ENCODE peak calls at places on chromosomes 16 and 17, in six cellular contexts. One of them, this sample, is unnamed.
A peak's percentile ranks its signal among the peaks of the same experiment; 100 is the strongest.

GRCh38 chr17:3594056-3594810 is 15.0 kb downstream of the TRPV1 start:
- DNase-seq in GM12878: no peak
- DNase-seq in H1: no peak
- DNase-seq in K562: no peak
- DNase-seq in HCT116: no peak
- DNase-seq in SK-N-SH: peak; percentile 67
- DNase-seq in this sample: no peak

GRCh38 chr17:67107811-67108210 is 63.5 kb downstream of the CACNG1 start:
- DNase-seq in GM12878: no peak
- DNase-seq in H1: no peak
- DNase-seq in K562: no peak
- DNase-seq in HCT116: no peak
- DNase-seq in SK-N-SH: no peak
- DNase-seq in this sample: no peak

GRCh38 chr16:65910291-65910690 is 456.2 kb upstream of the CDH5 start:
- DNase-seq in GM12878: no peak
- DNase-seq in H1: no peak
- DNase-seq in K562: no peak
- DNase-seq in HCT116: no peak
- DNase-seq in SK-N-SH: no peak
- DNase-seq in this sample: no peak

GRCh38 chr16:88649195-88649923 is 1.5 kb downstream of the CYBA start:
- DNase-seq in GM12878: no peak
- DNase-seq in H1: no peak
- DNase-seq in K562: no peak
- DNase-seq in HCT116: no peak
- DNase-seq in SK-N-SH: no peak
- DNase-seq in this sample: no peak

GRCh38 chr16:58026705-58027340 is 1.3 kb downstream of the MMP15 start:
- DNase-seq in GM12878: no peak
- DNase-seq in H1: peak; percentile 64
- DNase-seq in K562: peak; percentile 46
- DNase-seq in HCT116: no peak
- DNase-seq in SK-N-SH: peak; percentile 72
- DNase-seq in this sample: no peak

GRCh38 chr17:30393911-30394867 is 15.5 kb downstream of the CPD start:
- DNase-seq in GM12878: no peak
- DNase-seq in H1: no peak
- DNase-seq in K562: no peak
- DNase-seq in HCT116: no peak
- DNase-seq in SK-N-SH: no peak
- DNase-seq in this sample: no peak

GRCh38 chr17:18261146-18261515 is 669 bp downstream of the MIEF2 start:
- DNase-seq in GM12878: no peak
- DNase-seq in H1: peak; percentile 64
- DNase-seq in K562: peak; percentile 49
- DNase-seq in HCT116: no peak
- DNase-seq in SK-N-SH: peak; percentile 60
- DNase-seq in this sample: peak; percentile 93

GRCh38 chr17:17017343-17018014 is 24.8 kb upstream of the MPRIP start:
- DNase-seq in GM12878: no peak
- DNase-seq in H1: no peak
- DNase-seq in K562: no peak
- DNase-seq in HCT116: no peak
- DNase-seq in SK-N-SH: no peak
- DNase-seq in this sample: no peak

GRCh38 chr16:4081035-4081434 is 35.2 kb downstream of the ADCY9 start:
- DNase-seq in GM12878: no peak
- DNase-seq in H1: no peak
- DNase-seq in K562: no peak
- DNase-seq in HCT116: no peak
- DNase-seq in SK-N-SH: no peak
- DNase-seq in this sample: no peak

GRCh38 chr17:42883802-42884553 is 16.6 kb upstream of the G6PC1 start:
- DNase-seq in GM12878: no peak
- DNase-seq in H1: no peak
- DNase-seq in K562: no peak
- DNase-seq in HCT116: no peak
- DNase-seq in SK-N-SH: no peak
- DNase-seq in this sample: peak; percentile 57

GRCh38 chr17:62671553-62671952 is 44.1 kb downstream of the MRC2 start:
- DNase-seq in GM12878: no peak
- DNase-seq in H1: no peak
- DNase-seq in K562: peak; percentile 81
- DNase-seq in HCT116: no peak
- DNase-seq in SK-N-SH: peak; percentile 62
- DNase-seq in this sample: no peak

GRCh38 chr16:62035115-62036092 is 834 bp downstream of the CDH8 start:
- DNase-seq in GM12878: no peak
- DNase-seq in H1: peak; percentile 86
- DNase-seq in K562: no peak
- DNase-seq in HCT116: no peak
- DNase-seq in SK-N-SH: peak; percentile 38
- DNase-seq in this sample: no peak

GRCh38 chr17:13702266-13702665 is 100.5 kb upstream of the HS3ST3A1 start:
- DNase-seq in GM12878: no peak
- DNase-seq in H1: no peak
- DNase-seq in K562: no peak
- DNase-seq in HCT116: no peak
- DNase-seq in SK-N-SH: no peak
- DNase-seq in this sample: no peak

GRCh38 chr17:65902165-65902564 is 289.8 kb downstream of the CEP112 start:
- DNase-seq in GM12878: no peak
- DNase-seq in H1: no peak
- DNase-seq in K562: no peak
- DNase-seq in HCT116: no peak
- DNase-seq in SK-N-SH: no peak
- DNase-seq in this sample: no peak

GRCh38 chr17:65901394-65901793 is 290.5 kb downstream of the CEP112 start:
- DNase-seq in GM12878: no peak
- DNase-seq in H1: no peak
- DNase-seq in K562: no peak
- DNase-seq in HCT116: no peak
- DNase-seq in SK-N-SH: peak; percentile 15
- DNase-seq in this sample: no peak

GRCh38 chr17:65902831-65903549 is 288.9 kb downstream of the CEP112 start:
- DNase-seq in GM12878: no peak
- DNase-seq in H1: no peak
- DNase-seq in K562: no peak
- DNase-seq in HCT116: no peak
- DNase-seq in SK-N-SH: no peak
- DNase-seq in this sample: no peak
- TF ChIP-seq JUND in GM12878: no peak
- TF ChIP-seq JUND in H1: no peak
- TF ChIP-seq JUND in K562: no peak
- TF ChIP-seq JUND in HCT116: no peak
- TF ChIP-seq JUND in SK-N-SH: no peak
- TF ChIP-seq JUND in this sample: no peak

DNA sequence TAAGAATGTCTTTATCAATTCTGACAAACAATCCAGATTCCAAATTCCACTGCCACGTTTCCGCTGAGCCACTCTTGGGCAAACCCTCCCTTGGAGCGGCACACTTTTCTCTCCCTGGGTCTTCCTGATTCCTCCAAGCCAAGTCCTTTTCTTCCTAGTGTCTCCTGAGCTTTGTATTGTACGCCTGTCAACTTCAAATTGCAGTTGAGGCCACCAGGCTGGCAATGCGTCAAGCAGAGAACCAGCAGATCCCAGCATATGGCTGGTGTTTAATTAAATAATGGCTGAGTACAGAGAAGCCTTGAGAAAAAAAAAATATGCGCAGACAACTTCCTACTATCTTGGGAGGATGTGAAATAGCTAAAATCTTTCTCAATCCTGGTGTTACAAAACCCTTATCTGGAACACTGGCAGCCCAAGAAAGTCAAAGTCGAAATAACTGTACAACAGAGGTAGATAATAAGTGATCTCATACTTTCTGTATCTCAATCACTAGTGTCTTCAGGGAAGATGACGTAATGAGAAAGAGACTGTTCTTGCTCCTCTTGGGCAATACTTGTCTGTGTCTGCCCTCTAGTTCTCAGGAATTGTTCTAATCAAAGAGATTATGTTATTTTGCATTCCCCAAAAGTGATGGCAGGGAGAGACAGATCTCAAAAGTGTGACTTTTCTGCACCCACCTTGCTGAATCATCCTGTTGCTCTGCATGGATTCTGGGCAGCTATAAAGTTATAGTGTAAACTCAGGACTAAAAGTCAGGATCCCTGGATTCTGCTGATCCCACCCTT is 15.0 kb downstream of the SMIM36 start:
- DNase-seq in GM12878: no peak
- DNase-seq in H1: no peak
- DNase-seq in K562: no peak
- DNase-seq in HCT116: no peak
- DNase-seq in SK-N-SH: no peak
- DNase-seq in this sample: no peak
- TF ChIP-seq JUND in GM12878: no peak
- TF ChIP-seq JUND in H1: no peak
- TF ChIP-seq JUND in K562: peak; percentile 99
- TF ChIP-seq JUND in HCT116: no peak
- TF ChIP-seq JUND in SK-N-SH: no peak
- TF ChIP-seq JUND in this sample: no peak

GRCh38 chr16:85689950-85690320 is 1.2 kb upstream of the GINS2 start:
- DNase-seq in GM12878: no peak
- DNase-seq in H1: no peak
- DNase-seq in K562: no peak
- DNase-seq in HCT116: no peak
- DNase-seq in SK-N-SH: no peak
- DNase-seq in this sample: no peak

GRCh38 chr16:85687651-85688471 is 893 bp downstream of the GINS2 start:
- DNase-seq in GM12878: no peak
- DNase-seq in H1: no peak
- DNase-seq in K562: peak; percentile 33
- DNase-seq in HCT116: no peak
- DNase-seq in SK-N-SH: no peak
- DNase-seq in this sample: no peak

GRCh38 chr16:85688586-85689284 is at the start of gene GINS2:
- DNase-seq in GM12878: peak; percentile 44
- DNase-seq in H1: peak; percentile 86
- DNase-seq in K562: peak; percentile 98
- DNase-seq in HCT116: peak; percentile 77
- DNase-seq in SK-N-SH: peak; percentile 99
- DNase-seq in this sample: peak; percentile 100

GRCh38 chr16:85690469-85691064 is 1.8 kb upstream of the GINS2 start:
- DNase-seq in GM12878: no peak
- DNase-seq in H1: no peak
- DNase-seq in K562: no peak
- DNase-seq in HCT116: no peak
- DNase-seq in SK-N-SH: peak; percentile 62
- DNase-seq in this sample: peak; percentile 91

GRCh38 chr16:85689285-85689949 is 663 bp upstream of the GINS2 start:
- DNase-seq in GM12878: no peak
- DNase-seq in H1: no peak
- DNase-seq in K562: no peak
- DNase-seq in HCT116: no peak
- DNase-seq in SK-N-SH: no peak
- DNase-seq in this sample: peak; percentile 82
- TF ChIP-seq JUND in GM12878: no peak
- TF ChIP-seq JUND in H1: no peak
- TF ChIP-seq JUND in K562: no peak
- TF ChIP-seq JUND in HCT116: no peak
- TF ChIP-seq JUND in SK-N-SH: no peak
- TF ChIP-seq JUND in this sample: no peak

DNA sequence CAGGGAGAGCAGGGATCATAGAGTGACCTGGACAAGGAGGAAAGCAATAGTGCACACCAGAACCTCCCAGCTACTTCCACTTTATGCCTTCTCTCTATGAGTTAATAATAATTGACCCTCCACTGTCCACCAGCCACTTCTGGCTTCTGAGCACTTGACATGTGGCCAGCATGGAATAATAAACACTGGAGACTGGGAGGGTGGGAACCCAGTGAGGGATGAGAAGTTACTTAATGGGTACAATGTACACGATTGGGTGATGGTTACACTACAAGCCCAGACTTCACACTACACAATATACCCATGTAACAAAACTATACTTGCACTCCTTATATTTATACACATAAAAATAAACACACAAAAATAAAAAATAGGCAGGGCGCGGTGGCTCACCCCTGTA is 11.4 kb downstream of the CDC42EP4 start:
- DNase-seq in GM12878: no peak
- DNase-seq in H1: no peak
- DNase-seq in K562: no peak
- DNase-seq in HCT116: no peak
- DNase-seq in SK-N-SH: no peak
- DNase-seq in this sample: no peak
- TF ChIP-seq JUND in GM12878: no peak
- TF ChIP-seq JUND in H1: no peak
- TF ChIP-seq JUND in K562: no peak
- TF ChIP-seq JUND in HCT116: no peak
- TF ChIP-seq JUND in SK-N-SH: no peak
- TF ChIP-seq JUND in this sample: no peak

GRCh38 chr17:9140550-9141422 is 119.5 kb downstream of the NTN1 start:
- DNase-seq in GM12878: no peak
- DNase-seq in H1: no peak
- DNase-seq in K562: no peak
- DNase-seq in HCT116: no peak
- DNase-seq in SK-N-SH: no peak
- DNase-seq in this sample: no peak
- TF ChIP-seq JUND in GM12878: no peak
- TF ChIP-seq JUND in H1: no peak
- TF ChIP-seq JUND in K562: no peak
- TF ChIP-seq JUND in HCT116: no peak
- TF ChIP-seq JUND in SK-N-SH: no peak
- TF ChIP-seq JUND in this sample: no peak

This sample was measured in T47D.